ENCODE peak calls at places on chromosome 18, in five cellular contexts. S, N, R, O and T are unnamed samples.

GRCh38 chr18:54330768-54331548 is 26.7 kb downstream of the STARD6 start:
- DNase-seq in R (no peak), O (no peak), N (no peak), S (no peak), T (no peak)

GRCh38 chr18:52007109-52007508 is 332.9 kb upstream of the DCC start:
- DNase-seq in O (no peak), N (no peak), R (no peak), S (no peak), T (no peak)

GRCh38 chr18:45320724-45321123 is 294.6 kb upstream of the SLC14A2 start:
- DNase-seq in O (no peak), N (no peak), R (no peak), S (no peak), T (no peak)

GRCh38 chr18:46340716-46341115 is 236.5 kb downstream of the HAUS1 start:
- DNase-seq in S (no peak), R (no peak), N (no peak), O (no peak), T (no peak)

GRCh38 chr18:48990497-48991298 is 39.9 kb upstream of the SMAD7 start:
- DNase-seq in N (no peak), O (peak; percentile 76), R (peak; percentile 23), S (peak; percentile 53), T (no peak)

GRCh38 chr18:9562584-9562983 is 51.8 kb downstream of the PPP4R1 start:
- DNase-seq in N (no peak), S (no peak), R (no peak), O (no peak), T (no peak)

GRCh38 chr18:70335892-70336726 is 47.3 kb downstream of the SOCS6 start:
- DNase-seq in N (no peak), R (no peak), O (peak; percentile 97), S (peak; percentile 45), T (no peak)

GRCh38 chr18:68448736-68449135 is 266.2 kb downstream of the TMX3 start:
- DNase-seq in S (no peak), O (no peak), N (no peak), R (no peak), T (no peak)

GRCh38 chr18:46158498-46158897 is 54.3 kb downstream of the HAUS1 start:
- DNase-seq in N (no peak), O (no peak), R (no peak), S (no peak), T (no peak)

GRCh38 chr18:55763298-55763697 is 175.3 kb upstream of the TCF4 start:
- DNase-seq in N (no peak), R (no peak), O (no peak), S (peak; percentile 16), T (no peak)

GRCh38 chr18:58781627-58782194 is 83.0 kb upstream of the ZNF532 start:
- DNase-seq in O (peak; percentile 59), R (peak; percentile 59), S (peak; percentile 89), N (peak; percentile 57), T (peak; percentile 86)

GRCh38 chr18:48031011-48031480 is 100.6 kb upstream of the SMAD2 start:
- DNase-seq in O (peak; percentile 48), N (no peak), R (peak; percentile 44), S (peak; percentile 63), T (peak; percentile 59)

GRCh38 chr18:2536493-2536892 is 34.8 kb downstream of the METTL4 start:
- DNase-seq in N (no peak), S (peak; percentile 47), R (no peak), O (no peak), T (no peak)

GRCh38 chr18:11909081-11909410 is 929 bp upstream of the MPPE1 start:
- DNase-seq in N (no peak), R (no peak), O (no peak), S (no peak), T (no peak)

GRCh38 chr18:48885951-48886400 is 64.8 kb downstream of the SMAD7 start:
- DNase-seq in R (no peak), N (no peak), S (no peak), O (no peak), T (no peak)

GRCh38 chr18:56431551-56431950 is 206.8 kb downstream of the TXNL1 start:
- DNase-seq in S (no peak), N (no peak), R (no peak), O (no peak), T (no peak)

GRCh38 chr18:56036673-56037072 is 448.7 kb upstream of the TCF4 start:
- DNase-seq in R (no peak), S (no peak), N (no peak), O (no peak), T (no peak)

GRCh38 chr18:3041857-3042256 is 28.9 kb upstream of the LPIN2 start:
- DNase-seq in S (no peak), O (no peak), R (no peak), N (no peak), T (no peak)

GRCh38 chr18:48326901-48327675 is 82.1 kb downstream of the ZBTB7C start:
- DNase-seq in O (no peak), N (no peak), S (no peak), R (no peak), T (no peak)

GRCh38 chr18:33838084-33838483 is 260.1 kb downstream of the ASXL3 start:
- DNase-seq in R (no peak), O (no peak), N (no peak), S (no peak), T (no peak)

GRCh38 chr18:58256316-58257080 is 212.5 kb downstream of the NEDD4L start:
- DNase-seq in S (no peak), N (no peak), O (no peak), R (no peak), T (no peak)

GRCh38 chr18:39389800-39390379 is 1824.3 kb upstream of the CELF4 start:
- DNase-seq in S (no peak), O (peak; percentile 33), N (no peak), R (no peak), T (peak; percentile 28)

GRCh38 chr18:51153659-51154371 is 43.7 kb downstream of the MEX3C start:
- DNase-seq in O (no peak), R (no peak), S (no peak), N (peak; percentile 62), T (no peak)

GRCh38 chr18:55265916-55266488 is 306.7 kb upstream of the CCDC68 start:
- DNase-seq in N (peak; percentile 59), O (no peak), S (no peak), R (no peak), T (no peak)

GRCh38 chr18:69686861-69687260 is 260.8 kb downstream of the CD226 start:
- DNase-seq in O (no peak), S (no peak), R (no peak), N (no peak), T (no peak)

GRCh38 chr18:54392621-54393023 is 34.9 kb downstream of the C18orf54 start:
- DNase-seq in N (no peak), S (peak; percentile 52), R (peak; percentile 63), O (peak; percentile 52), T (no peak)

GRCh38 chr18:61679836-61680235 is 213.0 kb downstream of the RNF152 start:
- DNase-seq in S (no peak), N (no peak), R (no peak), O (no peak), T (no peak)

GRCh38 chr18:48771641-48772380 is 179.0 kb downstream of the SMAD7 start:
- DNase-seq in S (no peak), R (no peak), O (no peak), N (no peak), T (no peak)

GRCh38 chr18:76788571-76789317 is 33.6 kb upstream of the ZNF236 start:
- DNase-seq in R (no peak), N (no peak), O (no peak), S (no peak), T (no peak)
- TF ChIP-seq CTCF in R (no peak), N (no peak), O (no peak), S (no peak), T (no peak)

GRCh38 chr18:36813111-36813752 is 15.6 kb downstream of the TPGS2 start:
- DNase-seq in O (no peak), S (no peak), R (no peak), N (no peak), T (no peak)

GRCh38 chr18:36812686-36813085 is 16.1 kb downstream of the TPGS2 start:
- DNase-seq in N (no peak), S (no peak), R (no peak), O (no peak), T (no peak)

GRCh38 chr18:36814994-36815393 is 13.8 kb downstream of the TPGS2 start:
- DNase-seq in O (no peak), S (no peak), R (peak; percentile 83), N (no peak), T (no peak)

GRCh38 chr18:36811955-36812354 is 16.8 kb downstream of the TPGS2 start:
- DNase-seq in N (no peak), R (no peak), S (no peak), O (no peak), T (no peak)

DNA sequence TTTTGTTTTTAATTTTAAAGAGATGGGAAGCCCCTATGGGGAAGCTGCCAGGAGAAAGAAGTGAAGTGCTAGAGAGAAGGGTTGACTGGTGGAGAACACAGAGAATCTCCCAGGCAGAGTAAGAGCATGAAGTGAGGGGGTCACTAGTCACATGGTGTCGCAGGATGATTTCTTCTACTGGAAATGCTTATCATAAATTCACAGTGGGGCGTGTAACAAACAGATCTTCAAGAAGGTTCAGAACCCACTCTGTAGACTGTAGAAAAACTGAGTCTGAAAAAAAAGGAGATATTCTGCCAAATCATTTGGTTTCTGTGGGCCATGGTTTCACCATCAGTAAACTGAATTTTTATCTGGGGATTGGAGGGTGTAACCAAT is 15.1 kb downstream of the TPGS2 start:
- DNase-seq in N (no peak), R (peak; percentile 81), O (no peak), S (no peak), T (no peak)
- TF ChIP-seq ESRRA in N (no peak), R (no peak), O (no peak), S (no peak), T (no peak)

GRCh38 chr18:23964282-23965238 is 50.0 kb upstream of the TTC39C start:
- DNase-seq in R (peak; percentile 34), N (no peak), S (peak; percentile 44), O (no peak), T (no peak)
- TF ChIP-seq CTCF in R (peak; percentile 25), N (peak; percentile 46), S (no peak), O (no peak), T (no peak)

DNA sequence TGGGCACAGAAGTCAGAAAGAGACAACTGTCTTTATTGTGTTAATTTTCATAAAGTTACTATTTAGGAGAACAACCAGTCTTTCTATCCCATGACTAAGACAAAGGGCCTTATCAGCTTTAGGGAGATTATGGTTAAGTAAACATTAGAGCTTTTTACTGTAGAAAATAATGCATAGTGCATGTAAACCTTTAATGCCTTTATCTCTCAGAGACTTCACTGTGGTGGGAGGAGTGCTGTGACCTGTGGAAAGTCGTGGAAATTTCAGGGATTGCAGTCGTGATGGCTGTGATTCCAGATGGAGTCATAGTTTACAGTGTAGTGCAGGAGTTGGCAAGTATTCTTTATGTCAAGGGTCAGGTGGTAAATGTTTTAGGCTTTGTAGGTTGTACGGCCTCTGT is 15.8 kb downstream of the ZNF236 start:
- DNase-seq in S (no peak), R (peak; percentile 5), N (no peak), O (peak; percentile 33), T (no peak)
- TF ChIP-seq ESRRA in S (no peak), R (no peak), N (no peak), O (no peak), T (no peak)